ENCODE peak calls at places on chromosomes 2 and 18, in seven cellular contexts. Q, N, E, G, U, L and Z are unnamed samples.

GRCh38 chr2:177784449-177784845 is 288.1 kb downstream of the PDE11A start:
- DNase-seq in Q (no peak), N (no peak), E (no peak), G (no peak), U (no peak), L (no peak), Z (no peak)

GRCh38 chr18:59150236-59150635 is 10.6 kb downstream of the SEC11C start:
- DNase-seq in Q (no peak), N (no peak), E (no peak), G (no peak), U (no peak), L (no peak), Z (no peak)

GRCh38 chr2:72425996-72426395 is 278.3 kb upstream of the CYP26B1 start:
- DNase-seq in Q (no peak), N (no peak), E (no peak), G (no peak), U (no peak), L (no peak), Z (no peak)

GRCh38 chr18:77055429-77056310 is 76.9 kb downstream of the MBP start:
- DNase-seq in Q (no peak), N (peak), E (no peak), G (no peak), U (no peak), L (peak), Z (no peak)

GRCh38 chr18:79881695-79882094 is 69.8 kb downstream of the SLC66A2 start:
- DNase-seq in Q (no peak), N (no peak), E (no peak), G (no peak), U (peak), L (peak), Z (no peak)

GRCh38 chr2:4791488-4791887 is 900.7 kb upstream of the SOX11 start:
- DNase-seq in Q (no peak), N (no peak), E (no peak), G (no peak), U (no peak), L (no peak), Z (no peak)

GRCh38 chr2:163266772-163267171 is 428.2 kb upstream of the KCNH7 start:
- DNase-seq in Q (peak), N (no peak), E (no peak), G (no peak), U (no peak), L (no peak), Z (no peak)

GRCh38 chr2:127560929-127561275 is 25.4 kb downstream of the MYO7B start:
- DNase-seq in Q (no peak), N (no peak), E (no peak), G (no peak), U (no peak), L (no peak), Z (no peak)

GRCh38 chr2:169771612-169772011 is 27.1 kb upstream of the SSB start:
- DNase-seq in Q (no peak), N (no peak), E (no peak), G (no peak), U (no peak), L (no peak), Z (no peak)

GRCh38 chr2:159226059-159226461 is 60.4 kb downstream of the WDSUB1 start:
- DNase-seq in Q (peak), N (no peak), E (no peak), G (no peak), U (no peak), L (no peak), Z (no peak)

GRCh38 chr2:180662555-180662954 is 317.9 kb upstream of the UBE2E3 start:
- DNase-seq in Q (peak), N (no peak), E (no peak), G (no peak), U (no peak), L (no peak), Z (no peak)

GRCh38 chr2:142734231-142734630 is 143.2 kb upstream of the KYNU start:
- DNase-seq in Q (no peak), N (no peak), E (no peak), G (no peak), U (no peak), L (no peak), Z (no peak)

GRCh38 chr2:241391892-241392665 is 36.0 kb downstream of the FARP2 start:
- DNase-seq in Q (no peak), N (no peak), E (no peak), G (peak), U (no peak), L (no peak), Z (peak)

GRCh38 chr2:56185582-56186046 is 1.8 kb downstream of the CCDC85A start:
- DNase-seq in Q (no peak), N (peak), E (no peak), G (no peak), U (peak), L (peak), Z (no peak)

GRCh38 chr2:108194409-108195132 is 45.2 kb upstream of the SULT1C3 start:
- DNase-seq in Q (no peak), N (no peak), E (no peak), G (no peak), U (no peak), L (no peak), Z (no peak)

GRCh38 chr2:146417942-146418341 is 1426.9 kb upstream of the ACVR2A start:
- DNase-seq in Q (no peak), N (no peak), E (no peak), G (no peak), U (no peak), L (no peak), Z (no peak)

GRCh38 chr2:28608829-28609400 is 113.1 kb downstream of the PLB1 start:
- DNase-seq in Q (no peak), N (no peak), E (no peak), G (no peak), U (no peak), L (peak), Z (no peak)
- H3K27ac ChIP-seq in Q (peak), N (no peak), E (no peak), G (peak), U (no peak), L (no peak), Z (no peak)

GRCh38 chr2:27929916-27930486 is 39.5 kb downstream of the BABAM2 start:
- DNase-seq in Q (no peak), N (no peak), E (no peak), G (peak), U (no peak), L (no peak), Z (no peak)

GRCh38 chr2:27931361-27931937 is 40.9 kb downstream of the BABAM2 start:
- DNase-seq in Q (no peak), N (no peak), E (no peak), G (no peak), U (no peak), L (no peak), Z (no peak)

GRCh38 chr2:27932396-27932795 is 41.9 kb downstream of the BABAM2 start:
- DNase-seq in Q (peak), N (no peak), E (no peak), G (no peak), U (no peak), L (no peak), Z (no peak)
- H3K27ac ChIP-seq in Q (no peak), N (no peak), E (no peak), G (no peak), U (no peak), L (no peak), Z (no peak)

DNA sequence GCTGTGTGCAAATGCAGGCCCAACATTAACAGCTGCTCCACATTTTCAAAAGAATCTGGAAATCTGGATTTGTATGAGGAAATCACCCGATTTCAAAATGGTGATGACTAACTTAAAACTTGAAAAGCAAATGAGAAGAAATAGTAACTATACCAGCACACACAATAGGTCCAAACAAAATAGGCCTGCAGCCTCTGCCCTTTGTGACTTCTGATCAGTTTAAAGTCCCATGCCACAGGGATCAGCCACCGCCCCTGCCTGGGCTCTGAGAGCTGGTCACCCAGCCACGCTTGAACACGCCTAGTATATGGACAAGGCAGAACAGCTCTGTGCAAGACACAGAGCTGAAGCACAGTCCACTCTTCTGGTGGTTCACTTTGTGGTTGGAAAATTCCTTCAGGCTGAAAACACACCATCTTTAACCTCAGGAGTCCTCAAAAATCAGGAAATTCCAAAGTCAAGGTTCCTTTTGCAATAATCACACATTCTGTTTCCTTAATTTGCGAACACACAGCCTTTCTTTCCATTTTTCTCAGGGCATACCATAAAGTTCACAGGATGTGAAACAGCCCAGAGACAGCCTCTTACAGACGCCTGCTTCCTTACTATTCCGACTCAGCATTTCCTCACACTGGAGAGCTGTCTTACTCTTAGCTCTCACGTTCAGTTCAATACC is 150.1 kb upstream of the RIOK3 start:
- DNase-seq in Q (no peak), N (no peak), E (no peak), G (no peak), U (no peak), L (no peak), Z (no peak)
- H3K27ac ChIP-seq in Q (peak), N (peak), E (no peak), G (no peak), U (no peak), L (peak), Z (no peak)

GRCh38 chr2:45814951-45815621 is 163.6 kb downstream of the PRKCE start:
- DNase-seq in Q (no peak), N (no peak), E (no peak), G (no peak), U (no peak), L (no peak), Z (no peak)
- H3K27ac ChIP-seq in Q (no peak), N (no peak), E (no peak), G (peak), U (no peak), L (no peak), Z (no peak)

GRCh38 chr2:222424281-222424728 is at the start of gene SGPP2:
- DNase-seq in Q (peak), N (peak), E (no peak), G (peak), U (no peak), L (peak), Z (no peak)
- H3K27ac ChIP-seq in Q (no peak), N (peak), E (no peak), G (peak), U (no peak), L (peak), Z (peak)

DNA sequence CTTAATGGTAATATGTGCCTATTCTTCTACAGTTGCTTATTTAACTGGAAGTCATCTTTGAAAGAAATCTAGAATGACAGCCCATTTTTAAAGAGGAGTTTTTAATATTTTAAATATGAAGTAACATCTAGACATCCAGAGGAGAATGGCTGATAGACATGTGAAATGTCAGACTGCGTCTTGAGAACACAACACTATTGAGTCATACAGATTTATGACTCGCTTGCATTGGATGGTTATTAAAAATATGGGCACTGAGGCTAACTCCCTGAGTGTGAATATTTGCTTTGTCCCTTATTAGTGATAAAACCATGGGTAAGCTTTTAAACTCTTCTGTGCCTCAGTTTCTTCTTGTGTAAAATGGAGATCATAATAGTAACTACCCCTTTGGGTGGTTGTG is 22.9 kb downstream of the TDRD15 start:
- DNase-seq in Q (no peak), N (no peak), E (no peak), G (no peak), U (no peak), L (no peak), Z (no peak)
- H3K27ac ChIP-seq in Q (no peak), N (no peak), E (no peak), G (no peak), U (no peak), L (no peak), Z (no peak)

GRCh38 chr2:173957517-173957916 is 7.7 kb downstream of the SP3 start:
- DNase-seq in Q (no peak), N (no peak), E (no peak), G (no peak), U (no peak), L (no peak), Z (no peak)

GRCh38 chr2:173961346-173961705 is 3.8 kb downstream of the SP3 start:
- DNase-seq in Q (no peak), N (no peak), E (no peak), G (no peak), U (no peak), L (no peak), Z (no peak)

GRCh38 chr2:173959909-173960308 is 5.3 kb downstream of the SP3 start:
- DNase-seq in Q (no peak), N (no peak), E (no peak), G (no peak), U (no peak), L (no peak), Z (no peak)

GRCh38 chr2:173958198-173958846 is 6.9 kb downstream of the SP3 start:
- DNase-seq in Q (no peak), N (no peak), E (no peak), G (no peak), U (no peak), L (no peak), Z (no peak)

DNA sequence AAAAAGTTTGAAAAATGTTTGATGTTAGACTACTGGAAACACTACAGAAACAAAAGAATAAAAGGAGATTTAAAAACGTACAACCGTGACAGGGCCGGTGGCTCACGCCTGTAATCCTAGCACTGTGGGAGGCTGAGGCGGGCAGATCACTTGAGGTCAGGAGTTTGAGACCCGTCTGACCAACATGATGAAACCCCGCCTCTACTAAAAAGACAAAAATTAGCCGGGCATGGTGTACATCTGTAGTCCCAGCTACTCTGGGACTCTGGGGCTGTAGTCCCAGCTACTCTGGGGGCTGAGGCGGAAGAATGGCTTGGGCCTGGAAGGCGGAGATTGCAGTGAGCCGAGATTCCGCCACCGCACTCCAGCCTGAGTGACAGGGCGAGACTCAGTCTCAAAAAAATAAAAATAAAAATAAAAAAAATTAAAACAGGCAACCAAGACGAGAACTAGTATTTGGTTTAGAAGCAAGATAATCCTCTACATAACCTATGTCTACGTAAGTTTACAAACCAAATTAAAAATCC is 5.8 kb downstream of the SP3 start:
- DNase-seq in Q (no peak), N (no peak), E (no peak), G (no peak), U (no peak), L (no peak), Z (no peak)
- H3K27ac ChIP-seq in Q (no peak), N (no peak), E (no peak), G (no peak), U (no peak), L (no peak), Z (no peak)

GRCh38 chr2:236180501-236180816 is 12.3 kb upstream of the GBX2 start:
- DNase-seq in Q (no peak), N (no peak), E (no peak), G (no peak), U (no peak), L (no peak), Z (no peak)
- H3K27ac ChIP-seq in Q (no peak), N (no peak), E (no peak), G (no peak), U (no peak), L (no peak), Z (no peak)

GRCh38 chr2:30527859-30528258 is 80.8 kb downstream of the LCLAT1 start:
- DNase-seq in Q (no peak), N (no peak), E (no peak), G (no peak), U (no peak), L (no peak), Z (no peak)
- H3K27ac ChIP-seq in Q (no peak), N (no peak), E (no peak), G (no peak), U (no peak), L (peak), Z (no peak)